ENCODE peak calls at places on chromosome 7, in seven cellular contexts. One of them, this sample, is unnamed.

GRCh38 chr7:131653418-131654248 is 97.2 kb upstream of the PODXL start:
- DNase-seq in cardiac muscle cell: no peak
- DNase-seq in hepatocyte: peak
- DNase-seq in stomach: no peak
- DNase-seq in fibroblast of villous mesenchyme: peak
- DNase-seq in GM06990: no peak
- DNase-seq in heart right ventricle: no peak
- DNase-seq in this sample: no peak

GRCh38 chr7:29345590-29345989 is 151.0 kb downstream of the CHN2 start:
- DNase-seq in cardiac muscle cell: peak
- DNase-seq in hepatocyte: peak
- DNase-seq in stomach: peak
- DNase-seq in fibroblast of villous mesenchyme: peak
- DNase-seq in GM06990: no peak
- DNase-seq in heart right ventricle: peak
- DNase-seq in this sample: peak

GRCh38 chr7:42982604-42983115 is 50.5 kb downstream of the MRPL32 start:
- DNase-seq in cardiac muscle cell: no peak
- DNase-seq in hepatocyte: peak
- DNase-seq in stomach: no peak
- DNase-seq in fibroblast of villous mesenchyme: no peak
- DNase-seq in GM06990: no peak
- DNase-seq in heart right ventricle: no peak
- DNase-seq in this sample: no peak

GRCh38 chr7:137880432-137880831 is 33.7 kb upstream of the DGKI start:
- DNase-seq in cardiac muscle cell: peak
- DNase-seq in hepatocyte: no peak
- DNase-seq in stomach: no peak
- DNase-seq in fibroblast of villous mesenchyme: peak
- DNase-seq in GM06990: no peak
- DNase-seq in heart right ventricle: no peak
- DNase-seq in this sample: peak

GRCh38 chr7:155795951-155796350 is 16.3 kb downstream of the SHH start:
- DNase-seq in cardiac muscle cell: no peak
- DNase-seq in hepatocyte: no peak
- DNase-seq in stomach: no peak
- DNase-seq in fibroblast of villous mesenchyme: no peak
- DNase-seq in GM06990: no peak
- DNase-seq in heart right ventricle: no peak
- DNase-seq in this sample: no peak

GRCh38 chr7:76358053-76358477 is 726 bp downstream of the YWHAG start:
- DNase-seq in cardiac muscle cell: peak
- DNase-seq in hepatocyte: peak
- DNase-seq in stomach: peak
- DNase-seq in fibroblast of villous mesenchyme: peak
- DNase-seq in GM06990: peak
- DNase-seq in heart right ventricle: peak
- DNase-seq in this sample: no peak

GRCh38 chr7:91373401-91373800 is 109.2 kb downstream of the FZD1 start:
- DNase-seq in cardiac muscle cell: no peak
- DNase-seq in hepatocyte: no peak
- DNase-seq in stomach: no peak
- DNase-seq in fibroblast of villous mesenchyme: no peak
- DNase-seq in GM06990: no peak
- DNase-seq in heart right ventricle: no peak
- DNase-seq in this sample: no peak

GRCh38 chr7:83149466-83149865 is 13.2 kb downstream of the PCLO start:
- DNase-seq in cardiac muscle cell: peak
- DNase-seq in hepatocyte: no peak
- DNase-seq in stomach: no peak
- DNase-seq in fibroblast of villous mesenchyme: no peak
- DNase-seq in GM06990: no peak
- DNase-seq in heart right ventricle: no peak
- DNase-seq in this sample: peak

GRCh38 chr7:37311282-37311868 is 137.3 kb downstream of the ELMO1 start:
- DNase-seq in cardiac muscle cell: peak
- DNase-seq in hepatocyte: peak
- DNase-seq in stomach: no peak
- DNase-seq in fibroblast of villous mesenchyme: peak
- DNase-seq in GM06990: no peak
- DNase-seq in heart right ventricle: no peak
- DNase-seq in this sample: peak

GRCh38 chr7:157339777-157340677 is 3.2 kb downstream of the DNAJB6 start:
- DNase-seq in cardiac muscle cell: peak
- DNase-seq in hepatocyte: peak
- DNase-seq in stomach: peak
- DNase-seq in fibroblast of villous mesenchyme: peak
- DNase-seq in GM06990: no peak
- DNase-seq in heart right ventricle: peak
- DNase-seq in this sample: peak

GRCh38 chr7:13901577-13901976 is 87.9 kb downstream of the ETV1 start:
- DNase-seq in cardiac muscle cell: no peak
- DNase-seq in hepatocyte: no peak
- DNase-seq in stomach: no peak
- DNase-seq in fibroblast of villous mesenchyme: no peak
- DNase-seq in GM06990: no peak
- DNase-seq in heart right ventricle: no peak
- DNase-seq in this sample: no peak

GRCh38 chr7:14177876-14178275 is 188.4 kb upstream of the ETV1 start:
- DNase-seq in cardiac muscle cell: no peak
- DNase-seq in hepatocyte: no peak
- DNase-seq in stomach: no peak
- DNase-seq in fibroblast of villous mesenchyme: no peak
- DNase-seq in GM06990: no peak
- DNase-seq in heart right ventricle: no peak
- DNase-seq in this sample: no peak

GRCh38 chr7:133753513-133753912 is 373.6 kb upstream of the LRGUK start:
- DNase-seq in cardiac muscle cell: no peak
- DNase-seq in hepatocyte: peak
- DNase-seq in stomach: no peak
- DNase-seq in fibroblast of villous mesenchyme: no peak
- DNase-seq in GM06990: no peak
- DNase-seq in heart right ventricle: no peak
- DNase-seq in this sample: no peak

GRCh38 chr7:101702362-101702850 is 73.3 kb upstream of the MYL10 start:
- DNase-seq in cardiac muscle cell: no peak
- DNase-seq in hepatocyte: peak
- DNase-seq in stomach: no peak
- DNase-seq in fibroblast of villous mesenchyme: peak
- DNase-seq in GM06990: no peak
- DNase-seq in heart right ventricle: no peak
- DNase-seq in this sample: no peak

GRCh38 chr7:29807179-29807841 is 1.0 kb downstream of the WIPF3 start:
- DNase-seq in cardiac muscle cell: peak
- DNase-seq in hepatocyte: peak
- DNase-seq in stomach: peak
- DNase-seq in fibroblast of villous mesenchyme: no peak
- DNase-seq in GM06990: no peak
- DNase-seq in heart right ventricle: peak
- DNase-seq in this sample: no peak

GRCh38 chr7:101410743-101411476 is 48.2 kb downstream of the COL26A1 start:
- DNase-seq in cardiac muscle cell: peak
- DNase-seq in hepatocyte: peak
- DNase-seq in stomach: peak
- DNase-seq in fibroblast of villous mesenchyme: peak
- DNase-seq in GM06990: no peak
- DNase-seq in heart right ventricle: peak
- DNase-seq in this sample: peak

GRCh38 chr7:120658516-120658915 is 199.4 kb downstream of the TSPAN12 start:
- DNase-seq in cardiac muscle cell: no peak
- DNase-seq in hepatocyte: no peak
- DNase-seq in stomach: no peak
- DNase-seq in fibroblast of villous mesenchyme: no peak
- DNase-seq in GM06990: no peak
- DNase-seq in heart right ventricle: no peak
- DNase-seq in this sample: no peak

GRCh38 chr7:23334482-23335056 is 35.4 kb downstream of the MALSU1 start:
- DNase-seq in cardiac muscle cell: peak
- DNase-seq in hepatocyte: peak
- DNase-seq in stomach: peak
- DNase-seq in fibroblast of villous mesenchyme: peak
- DNase-seq in GM06990: no peak
- DNase-seq in heart right ventricle: no peak
- DNase-seq in this sample: peak

GRCh38 chr7:128065872-128066271 is 34.6 kb upstream of the LRRC4 start:
- DNase-seq in cardiac muscle cell: no peak
- DNase-seq in hepatocyte: no peak
- DNase-seq in stomach: no peak
- DNase-seq in fibroblast of villous mesenchyme: peak
- DNase-seq in GM06990: no peak
- DNase-seq in heart right ventricle: no peak
- DNase-seq in this sample: no peak

GRCh38 chr7:80907141-80907601 is 11.7 kb downstream of the SEMA3C start:
- DNase-seq in cardiac muscle cell: no peak
- DNase-seq in hepatocyte: peak
- DNase-seq in stomach: no peak
- DNase-seq in fibroblast of villous mesenchyme: no peak
- DNase-seq in GM06990: no peak
- DNase-seq in heart right ventricle: no peak
- DNase-seq in this sample: no peak

GRCh38 chr7:105389090-105389650 is 449 bp upstream of the SRPK2 start:
- DNase-seq in cardiac muscle cell: peak
- DNase-seq in hepatocyte: peak
- DNase-seq in stomach: peak
- DNase-seq in fibroblast of villous mesenchyme: peak
- DNase-seq in GM06990: peak
- DNase-seq in heart right ventricle: no peak
- DNase-seq in this sample: peak

GRCh38 chr7:69656890-69657289 is 58.6 kb downstream of the AUTS2 start:
- DNase-seq in cardiac muscle cell: peak
- DNase-seq in hepatocyte: no peak
- DNase-seq in stomach: no peak
- DNase-seq in fibroblast of villous mesenchyme: peak
- DNase-seq in GM06990: no peak
- DNase-seq in heart right ventricle: peak
- DNase-seq in this sample: peak

DNA sequence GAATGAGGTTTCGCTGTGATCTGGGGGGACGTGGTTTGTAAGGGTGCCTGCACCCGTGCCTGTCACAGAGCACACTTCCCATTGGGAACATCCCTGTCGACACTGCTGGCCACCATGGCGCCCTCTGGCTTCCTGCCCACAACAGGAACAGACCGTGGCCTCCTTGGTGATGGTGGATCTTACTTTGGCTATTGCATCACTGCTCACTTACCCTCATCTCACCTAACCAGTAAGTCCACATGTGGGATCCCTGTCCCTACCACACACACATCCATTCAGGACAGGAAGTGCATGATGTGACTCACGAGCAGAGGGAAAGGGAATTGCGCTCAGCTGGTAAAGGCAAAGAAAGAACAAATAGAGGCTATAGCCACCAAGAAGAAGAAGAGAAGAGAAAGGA is 26.2 kb upstream of the SEC61G start:
- DNase-seq in cardiac muscle cell: no peak
- DNase-seq in hepatocyte: no peak
- DNase-seq in stomach: no peak
- DNase-seq in fibroblast of villous mesenchyme: no peak
- DNase-seq in GM06990: no peak
- DNase-seq in heart right ventricle: no peak
- DNase-seq in this sample: peak
- TF ChIP-seq CTCF in cardiac muscle cell: no peak
- TF ChIP-seq CTCF in hepatocyte: no peak
- TF ChIP-seq CTCF in stomach: no peak
- TF ChIP-seq CTCF in fibroblast of villous mesenchyme: no peak
- TF ChIP-seq CTCF in GM06990: no peak
- TF ChIP-seq CTCF in heart right ventricle: no peak
- TF ChIP-seq CTCF in this sample: no peak

GRCh38 chr7:143978585-143978984 is 21.5 kb upstream of the OR6B1 start:
- DNase-seq in cardiac muscle cell: no peak
- DNase-seq in hepatocyte: no peak
- DNase-seq in stomach: no peak
- DNase-seq in fibroblast of villous mesenchyme: no peak
- DNase-seq in GM06990: no peak
- DNase-seq in heart right ventricle: no peak
- DNase-seq in this sample: no peak

GRCh38 chr7:143975617-143976016 is 21.0 kb downstream of the OR2F1 start:
- DNase-seq in cardiac muscle cell: peak
- DNase-seq in hepatocyte: no peak
- DNase-seq in stomach: no peak
- DNase-seq in fibroblast of villous mesenchyme: no peak
- DNase-seq in GM06990: no peak
- DNase-seq in heart right ventricle: no peak
- DNase-seq in this sample: no peak

GRCh38 chr7:143974457-143974856 is 19.8 kb downstream of the OR2F1 start:
- DNase-seq in cardiac muscle cell: peak
- DNase-seq in hepatocyte: peak
- DNase-seq in stomach: no peak
- DNase-seq in fibroblast of villous mesenchyme: peak
- DNase-seq in GM06990: no peak
- DNase-seq in heart right ventricle: no peak
- DNase-seq in this sample: no peak

GRCh38 chr7:143979359-143979758 is 20.8 kb upstream of the OR6B1 start:
- DNase-seq in cardiac muscle cell: peak
- DNase-seq in hepatocyte: no peak
- DNase-seq in stomach: no peak
- DNase-seq in fibroblast of villous mesenchyme: peak
- DNase-seq in GM06990: no peak
- DNase-seq in heart right ventricle: no peak
- DNase-seq in this sample: peak

DNA sequence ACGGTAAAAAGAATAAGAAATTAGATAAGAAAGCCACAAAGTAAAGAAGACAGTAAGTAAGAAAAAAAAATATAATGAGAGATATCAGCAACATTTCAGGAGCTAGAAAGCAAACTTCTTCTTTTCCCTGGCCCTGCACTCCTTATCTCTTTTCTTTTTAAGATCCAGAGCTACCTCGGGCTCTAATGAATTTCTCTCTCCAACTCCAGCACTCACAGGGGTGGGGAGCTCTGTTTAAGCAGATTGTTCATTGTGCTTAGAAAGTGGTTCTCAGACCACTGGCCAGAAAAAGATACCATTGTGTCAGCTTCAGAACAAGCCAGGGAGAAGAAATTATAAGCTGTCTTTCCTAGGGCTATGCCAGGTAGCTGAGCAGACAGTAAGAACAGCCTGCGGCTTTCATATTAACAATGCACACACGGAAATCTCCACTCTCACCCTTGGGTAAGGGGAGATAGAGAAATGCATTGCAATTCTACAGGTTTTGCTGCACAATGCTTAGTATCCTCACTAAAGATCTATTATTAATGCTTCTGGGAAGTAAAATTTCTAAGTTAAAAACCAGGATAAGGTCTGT is 19.3 kb downstream of the OR2F1 start:
- DNase-seq in cardiac muscle cell: no peak
- DNase-seq in hepatocyte: no peak
- DNase-seq in stomach: no peak
- DNase-seq in fibroblast of villous mesenchyme: no peak
- DNase-seq in GM06990: no peak
- DNase-seq in heart right ventricle: no peak
- DNase-seq in this sample: no peak
- H3K4me3 ChIP-seq in cardiac muscle cell: no peak
- H3K4me3 ChIP-seq in hepatocyte: no peak
- H3K4me3 ChIP-seq in stomach: no peak
- H3K4me3 ChIP-seq in fibroblast of villous mesenchyme: no peak
- H3K4me3 ChIP-seq in GM06990: no peak
- H3K4me3 ChIP-seq in heart right ventricle: no peak
- H3K4me3 ChIP-seq in this sample: no peak

GRCh38 chr7:21497072-21497471 is 45.8 kb upstream of the DNAH11 start:
- DNase-seq in cardiac muscle cell: peak
- DNase-seq in hepatocyte: no peak
- DNase-seq in stomach: no peak
- DNase-seq in fibroblast of villous mesenchyme: peak
- DNase-seq in GM06990: no peak
- DNase-seq in heart right ventricle: no peak
- DNase-seq in this sample: peak
- TF ChIP-seq CTCF in cardiac muscle cell: peak
- TF ChIP-seq CTCF in hepatocyte: no peak
- TF ChIP-seq CTCF in stomach: no peak
- TF ChIP-seq CTCF in fibroblast of villous mesenchyme: peak
- TF ChIP-seq CTCF in GM06990: no peak
- TF ChIP-seq CTCF in heart right ventricle: no peak
- TF ChIP-seq CTCF in this sample: peak

GRCh38 chr7:149432121-149432691 is 28.7 kb downstream of the ZNF777 start:
- DNase-seq in cardiac muscle cell: no peak
- DNase-seq in hepatocyte: no peak
- DNase-seq in stomach: no peak
- DNase-seq in fibroblast of villous mesenchyme: no peak
- DNase-seq in GM06990: no peak
- DNase-seq in heart right ventricle: no peak
- DNase-seq in this sample: no peak
- H3K4me3 ChIP-seq in cardiac muscle cell: no peak
- H3K4me3 ChIP-seq in hepatocyte: no peak
- H3K4me3 ChIP-seq in stomach: no peak
- H3K4me3 ChIP-seq in fibroblast of villous mesenchyme: no peak
- H3K4me3 ChIP-seq in GM06990: no peak
- H3K4me3 ChIP-seq in heart right ventricle: no peak
- H3K4me3 ChIP-seq in this sample: no peak